ENCODE peak calls at places on chromosomes 6 and 20, in nine cellular contexts. O is AG10803, W is SK-N-SH, E is astrocyte, N is WERI-Rb-1, B is GM23248, Z is fibroblast of the aortic adventitia, I is A549, D is epithelial cell of proximal tubule. A is an unnamed sample.

GRCh38 chr6:135796884-135797283 is 54.6 kb upstream of the PDE7B start:
- DNase-seq in W (peak; percentile 25), Z (no peak), B (peak; percentile 14), D (no peak), I (no peak), O (peak; percentile 30), N (no peak), E (no peak), A (peak; percentile 11)

GRCh38 chr20:22460231-22460630 is 124.1 kb downstream of the FOXA2 start:
- DNase-seq in W (no peak), O (no peak), D (no peak), I (no peak), B (no peak), E (no peak), N (no peak), Z (no peak), A (no peak)

GRCh38 chr6:15309611-15310283 is 63.9 kb downstream of the JARID2 start:
- DNase-seq in D (no peak), O (no peak), I (no peak), B (no peak), N (peak; percentile 85), Z (no peak), W (peak; percentile 35), E (no peak), A (no peak)

GRCh38 chr6:153849072-153849759 is 189.8 kb upstream of the OPRM1 start:
- DNase-seq in D (no peak), W (no peak), I (no peak), Z (no peak), E (no peak), B (no peak), N (no peak), O (no peak), A (peak; percentile 2)

GRCh38 chr6:40715501-40716403 is 128.6 kb upstream of the LRFN2 start:
- DNase-seq in D (no peak), W (no peak), Z (no peak), I (no peak), E (no peak), O (no peak), B (no peak), N (peak; percentile 71), A (no peak)

GRCh38 chr6:2766767-2767314 is 1.6 kb downstream of the WRNIP1 start:
- DNase-seq in O (peak; percentile 30), D (no peak), I (no peak), W (no peak), Z (peak; percentile 42), B (peak; percentile 68), E (no peak), N (no peak), A (no peak)

GRCh38 chr20:36399147-36399968 is 93.2 kb downstream of the DLGAP4 start:
- DNase-seq in D (no peak), E (no peak), Z (no peak), B (peak; percentile 42), I (peak; percentile 73), O (peak; percentile 16), N (peak; percentile 86), W (peak; percentile 81), A (peak; percentile 28)

GRCh38 chr20:47021850-47022249 is 127.2 kb downstream of the EYA2 start:
- DNase-seq in I (no peak), N (no peak), O (no peak), D (no peak), Z (no peak), B (no peak), E (no peak), W (no peak), A (no peak)

GRCh38 chr20:5658897-5659296 is 91.3 kb upstream of the SHLD1 start:
- DNase-seq in W (no peak), B (peak; percentile 96), Z (peak; percentile 97), O (peak; percentile 86), N (no peak), I (peak; percentile 68), D (peak; percentile 73), E (peak; percentile 86), A (peak; percentile 90)

GRCh38 chr6:99605074-99605726 is 1.4 kb upstream of the PRDM13 start:
- DNase-seq in I (no peak), Z (no peak), O (no peak), N (no peak), W (no peak), E (no peak), D (no peak), B (no peak), A (no peak)

GRCh38 chr6:30645989-30646388 is 944 bp upstream of the C6orf136 start:
- DNase-seq in W (no peak), N (no peak), E (no peak), B (no peak), O (no peak), I (no peak), Z (no peak), D (no peak), A (no peak)
- H3K4me3 ChIP-seq in W (no peak overlapping the region), N (no peak overlapping the region), E (no peak overlapping the region), B (no peak overlapping the region), O (no peak overlapping the region), I (no peak overlapping the region), Z (no peak overlapping the region), D (peak overlapping the region; percentile 92), A (no peak overlapping the region)

GRCh38 chr6:30881987-30882763 is 2.1 kb upstream of the DDR1 start:
- DNase-seq in Z (no peak), B (peak; percentile 14), W (peak; percentile 15), D (no peak), O (no peak), E (peak; percentile 53), N (peak; percentile 78), I (no peak), A (peak; percentile 36)

GRCh38 chr6:30883743-30884520 is at the start of gene DDR1:
- DNase-seq in D (no peak), O (peak; percentile 57), B (peak; percentile 71), E (peak; percentile 30), N (peak; percentile 89), I (peak; percentile 58), W (peak; percentile 91), Z (peak; percentile 56), A (peak; percentile 21)

GRCh38 chr6:30883476-30883742 is 910 bp upstream of the DDR1 start:
- DNase-seq in D (no peak), O (no peak), W (no peak), Z (no peak), N (no peak), B (no peak), I (no peak), E (no peak), A (no peak)

GRCh38 chr6:30881392-30881986 is 2.8 kb upstream of the DDR1 start:
- DNase-seq in I (no peak), D (no peak), W (no peak), N (no peak), B (no peak), E (no peak), Z (no peak), O (no peak), A (no peak)

GRCh38 chr6:30882764-30883475 is 1.4 kb upstream of the DDR1 start:
- DNase-seq in D (no peak), O (no peak), I (peak; percentile 19), B (no peak), E (no peak), N (peak; percentile 91), W (peak; percentile 33), Z (no peak), A (no peak)
- H3K4me3 ChIP-seq in D (peak overlapping the region; percentile 62), O (no peak overlapping the region), I (peak overlapping the region; percentile 98), B (no peak overlapping the region), E (no peak overlapping the region), N (peak overlapping the region; percentile 58), W (no peak overlapping the region), Z (no peak overlapping the region), A (no peak overlapping the region)

DNA sequence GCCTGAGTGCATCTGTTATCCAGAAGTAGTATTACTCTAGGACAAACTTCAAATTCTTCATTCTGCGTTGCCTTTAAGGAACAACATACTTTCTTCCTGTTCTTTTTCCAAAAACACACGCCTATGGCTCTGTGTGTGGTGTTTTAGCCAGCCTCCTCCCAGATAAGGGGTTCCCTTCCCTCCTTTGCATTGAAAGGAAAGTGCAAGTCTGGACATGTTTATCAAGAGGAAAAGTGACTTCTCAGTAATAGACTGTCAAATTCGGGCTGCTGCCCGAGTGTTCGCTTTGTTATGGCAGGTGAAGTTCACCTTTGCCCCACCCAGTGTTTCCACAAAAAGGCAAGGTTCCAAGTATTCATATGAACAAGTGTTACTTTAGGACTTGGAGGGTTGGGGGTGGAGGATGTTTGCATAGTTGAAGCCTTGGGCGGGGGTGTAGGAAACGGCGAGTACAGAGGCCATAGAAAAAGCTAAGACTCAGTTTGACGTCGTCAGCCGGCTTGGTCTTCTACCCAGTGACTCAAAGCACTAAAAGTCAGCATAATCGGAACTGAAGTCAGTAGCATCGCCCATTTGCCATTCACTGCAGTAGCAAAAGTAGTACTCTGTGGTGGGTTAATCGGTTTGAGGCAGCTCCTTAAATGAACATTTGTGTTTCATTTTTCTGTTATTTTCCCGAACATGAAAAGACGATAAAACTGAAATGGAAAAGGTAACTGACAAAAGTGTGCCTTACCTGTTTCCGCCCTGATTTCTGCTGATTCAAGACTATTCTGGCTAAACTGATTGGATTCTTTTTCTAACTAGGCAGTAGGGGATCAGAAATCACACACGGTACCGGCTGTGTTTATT is 12.5 kb downstream of the PRDM1 start:
- DNase-seq in I (no peak), N (no peak), Z (peak; percentile 83), E (peak; percentile 72), B (peak; percentile 50), D (no peak), W (no peak), O (peak; percentile 58), A (peak; percentile 86)
- H3K4me3 ChIP-seq in I (peak overlapping the region; percentile 48), N (no peak overlapping the region), Z (peak overlapping the region; percentile 64), E (peak overlapping the region; percentile 51), B (peak overlapping the region; percentile 79), D (peak overlapping the region; percentile 20), W (no peak overlapping the region), O (peak overlapping the region; percentile 61), A (peak overlapping the region; percentile 69)

DNA sequence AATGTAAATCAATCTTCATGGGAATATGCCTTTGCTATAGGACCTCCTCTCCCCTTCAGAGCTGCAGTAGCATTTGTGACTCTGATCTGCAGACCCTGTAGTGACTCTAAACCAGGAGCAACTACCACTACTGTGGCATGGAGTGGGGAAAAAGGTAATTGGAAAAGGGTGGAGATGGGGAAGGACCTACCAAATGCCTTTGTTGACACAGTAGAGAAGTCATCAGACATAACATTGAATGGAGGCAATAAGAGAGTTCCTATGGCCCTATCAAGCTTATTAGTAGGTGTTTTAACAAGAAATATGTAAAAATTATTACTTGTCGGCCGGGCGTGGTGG is 4.7 kb downstream of the HSPA1A start:
- DNase-seq in B (no peak), W (no peak), Z (no peak), N (no peak), I (no peak), E (no peak), O (no peak), D (no peak), A (no peak)
- H3K4me3 ChIP-seq in B (no peak overlapping the region), W (no peak overlapping the region), Z (no peak overlapping the region), N (no peak overlapping the region), I (no peak overlapping the region), E (no peak overlapping the region), O (no peak overlapping the region), D (no peak overlapping the region), A (no peak overlapping the region)

GRCh38 chr20:20064303-20064702 is 12.0 kb downstream of the CFAP61 start:
- DNase-seq in I (no peak), E (no peak), O (peak; percentile 12), N (no peak), W (no peak), Z (no peak), D (no peak), B (peak; percentile 36), A (no peak)
- H3K4me3 ChIP-seq in I (no peak overlapping the region), E (no peak overlapping the region), O (no peak overlapping the region), N (no peak overlapping the region), W (no peak overlapping the region), Z (no peak overlapping the region), D (no peak overlapping the region), B (no peak overlapping the region), A (no peak overlapping the region)

A was measured in fibroblast of mammary gland.